ENCODE peak calls at places on chromosomes 13 and 19, in eight cellular contexts. S is PC-3; C is ascending aorta; F is H9; U is left lung; W is CD8-positive, alpha-beta T cell; B is GM23338; A is A549. M is an unnamed sample.

GRCh38 chr19:27775395-27775794 is 1437.6 kb downstream of the UQCRFS1 start:
- DNase-seq in S (no peak), A (peak; percentile 58), F (peak; percentile 16), C (no peak), B (no peak), W (no peak), U (no peak), M (no peak)

GRCh38 chr19:48807590-48808308 is 3.1 kb downstream of the BCAT2 start:
- DNase-seq in F (peak; percentile 56), B (peak; percentile 75), U (no peak), S (no peak), W (no peak), A (peak; percentile 48), C (no peak), M (no peak)

GRCh38 chr19:15331419-15332310 is 674 bp downstream of the BRD4 start:
- DNase-seq in C (no peak), B (peak; percentile 55), A (peak; percentile 60), U (peak; percentile 90), S (peak; percentile 43), W (peak; percentile 58), F (peak; percentile 39), M (peak; percentile 73)

GRCh38 chr13:100581030-100581429 is 7.6 kb downstream of the GGACT start:
- DNase-seq in C (no peak), W (no peak), S (no peak), B (no peak), F (no peak), U (no peak), A (no peak), M (no peak)

GRCh38 chr13:99360696-99361095 is 53.5 kb upstream of the GPR183 start:
- DNase-seq in C (no peak), B (no peak), W (no peak), F (no peak), S (no peak), A (no peak), U (no peak), M (no peak)

GRCh38 chr13:111468037-111468959 is 147.9 kb downstream of the TEX29 start:
- DNase-seq in S (no peak), F (no peak), W (no peak), C (no peak), B (no peak), A (no peak), U (no peak), M (no peak)

GRCh38 chr19:32891609-32892008 is 22.0 kb upstream of the SLC7A9 start:
- DNase-seq in W (no peak), A (no peak), C (no peak), U (no peak), S (no peak), F (no peak), B (no peak), M (no peak)

GRCh38 chr13:45167611-45168554 is 33.0 kb downstream of the KCTD4 start:
- DNase-seq in U (no peak), B (no peak), W (no peak), F (no peak), C (no peak), S (peak; percentile 95), A (peak; percentile 63), M (no peak)

GRCh38 chr19:5547881-5548280 is 19.9 kb downstream of the TINCR start:
- DNase-seq in S (peak; percentile 81), F (peak; percentile 70), A (peak; percentile 58), U (no peak), C (no peak), B (peak; percentile 87), W (peak; percentile 18), M (no peak)

GRCh38 chr13:21671793-21672680 is 1.2 kb downstream of the FGF9 start:
- DNase-seq in F (no peak), U (no peak), W (no peak), S (no peak), A (no peak), C (no peak), B (peak; percentile 46), M (no peak)

GRCh38 chr13:50685491-50685890 is 158.0 kb downstream of the DLEU7 start:
- DNase-seq in A (no peak), W (no peak), B (peak; percentile 44), C (no peak), U (no peak), S (peak; percentile 30), F (no peak), M (peak; percentile 47)

GRCh38 chr13:89925107-89925506 is 1422.4 kb upstream of the MIR17HG start:
- DNase-seq in S (peak; percentile 53), W (no peak), C (no peak), B (peak; percentile 72), U (no peak), F (no peak), A (peak; percentile 30), M (no peak)

GRCh38 chr13:80883545-80883944 is 542.6 kb upstream of the SPRY2 start:
- DNase-seq in U (no peak), B (no peak), A (no peak), C (no peak), W (no peak), S (no peak), F (no peak), M (no peak)

GRCh38 chr13:20402881-20403280 is 122.8 kb downstream of the CRYL1 start:
- DNase-seq in F (no peak), W (no peak), B (no peak), S (no peak), A (no peak), C (no peak), U (no peak), M (no peak)

GRCh38 chr13:43245374-43245964 is 222.1 kb downstream of the DNAJC15 start:
- DNase-seq in B (no peak), W (no peak), A (no peak), F (no peak), S (peak; percentile 77), C (no peak), U (no peak), M (no peak)

DNA sequence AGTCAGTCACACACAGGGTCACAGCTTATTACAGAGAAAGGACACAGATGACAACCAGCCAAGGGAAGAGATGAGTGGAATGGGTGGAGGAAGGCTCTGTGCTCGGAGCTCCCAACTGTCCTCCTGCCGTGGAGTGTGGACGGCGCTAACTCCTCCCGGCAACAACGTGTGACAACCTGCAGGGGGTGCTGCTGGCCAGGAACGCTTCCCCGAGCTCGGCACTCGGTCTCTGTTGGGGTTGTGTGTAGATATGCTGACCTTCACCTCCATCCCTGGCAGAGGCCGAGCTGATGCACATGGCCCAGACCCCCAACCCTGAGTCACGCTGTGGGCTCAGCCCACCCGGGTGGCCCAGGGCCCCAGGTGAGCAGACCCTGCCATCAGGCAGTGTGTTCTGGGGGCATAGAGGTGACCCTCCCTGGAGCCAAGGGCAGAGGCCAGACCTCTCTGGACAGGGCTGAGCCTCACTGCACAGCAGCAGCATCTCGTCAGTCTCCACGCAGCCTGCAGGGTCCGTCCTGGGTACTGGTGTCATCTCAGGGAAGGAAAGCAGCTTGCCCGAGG is 14.1 kb downstream of the ZNF444 start:
- DNase-seq in A (peak; percentile 31), F (peak; percentile 75), B (peak; percentile 86), S (no peak), C (no peak), U (no peak), W (no peak), M (no peak)
- TF ChIP-seq CTCF in A (peak; percentile 23), F (peak; percentile 82), B (peak; percentile 86), S (peak; percentile 57), C (peak; percentile 12), U (no peak), W (peak; percentile 13), M (peak; percentile 43)

DNA sequence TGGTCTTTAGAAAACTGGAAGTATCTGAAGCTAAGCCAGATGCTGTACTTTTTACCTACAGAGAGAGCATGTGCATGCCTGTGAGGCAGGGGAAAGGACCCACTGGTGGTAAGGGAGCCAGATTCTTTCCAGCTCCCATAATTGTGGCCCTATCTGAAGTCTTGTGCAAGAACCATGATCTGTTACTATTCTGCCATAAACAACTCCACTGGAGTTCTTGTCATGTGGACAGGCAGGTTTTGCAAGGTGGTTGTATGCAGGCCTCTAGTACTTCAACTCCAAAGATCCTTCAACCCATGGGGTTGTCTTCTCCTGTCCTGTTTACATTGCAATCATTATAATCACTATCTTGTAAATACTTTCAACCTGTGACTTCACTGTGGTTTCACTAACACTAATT is 14.1 kb downstream of the PROSER1 start:
- DNase-seq in U (no peak), C (no peak), S (peak; percentile 37), A (no peak), F (no peak), B (no peak), W (no peak), M (no peak)
- H3K4me1 ChIP-seq in U (no peaks in the 10 kb centered on the region), C (no peaks in the 10 kb centered on the region), S (peaks cover 7% of the 10 kb centered on the region), A (no peaks in the 10 kb centered on the region), F (peaks cover 14% of the 10 kb centered on the region), B (peaks cover 47% of the 10 kb centered on the region), W (no peaks in the 10 kb centered on the region), M (peaks cover 4% of the 10 kb centered on the region)

GRCh38 chr13:74009100-74009668 is 125.0 kb downstream of the KLF12 start:
- DNase-seq in U (no peak), W (no peak), C (no peak), B (no peak), A (no peak), S (no peak), F (no peak), M (no peak)

GRCh38 chr13:74017301-74018092 is 116.7 kb downstream of the KLF12 start:
- DNase-seq in B (no peak), A (no peak), U (no peak), W (no peak), S (no peak), C (no peak), F (no peak), M (no peak)

DNA sequence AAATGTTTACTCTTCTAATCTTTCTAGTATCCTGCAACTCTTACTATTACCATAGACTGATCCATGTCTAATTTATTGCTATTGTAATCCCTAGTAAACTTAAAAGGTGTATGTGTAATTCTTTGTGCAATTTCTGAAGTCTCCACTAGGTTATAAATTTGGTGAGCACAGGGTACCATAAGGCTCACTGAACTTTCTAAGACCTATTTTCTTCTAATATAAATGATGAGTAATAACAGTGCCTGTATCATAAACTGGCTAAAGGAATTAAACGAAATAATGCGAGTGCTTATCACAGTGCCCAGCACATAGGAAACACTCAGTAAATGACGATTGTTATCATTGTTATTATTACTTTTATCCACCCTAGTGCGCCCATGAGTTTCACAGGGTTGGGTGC is 119.1 kb downstream of the KLF12 start:
- DNase-seq in W (no peak), B (peak; percentile 43), C (no peak), F (no peak), U (no peak), A (no peak), S (peak; percentile 59), M (no peak)
- TF ChIP-seq CTCF in W (peak; percentile 44), B (no peak), C (no peak), F (peak; percentile 53), U (peak; percentile 3), A (peak; percentile 6), S (peak; percentile 50), M (no peak)

GRCh38 chr19:35051796-35052195 is 10.3 kb downstream of the HPN start:
- DNase-seq in A (no peak), B (no peak), W (no peak), U (no peak), S (no peak), C (no peak), F (no peak), M (no peak)
- H3K4me1 ChIP-seq in A (peaks cover 15% of the 10 kb centered on the region), B (peaks cover 5% of the 10 kb centered on the region), W (no peaks in the 10 kb centered on the region), U (no peaks in the 10 kb centered on the region), S (no peaks in the 10 kb centered on the region), C (no peaks in the 10 kb centered on the region), F (no peaks in the 10 kb centered on the region), M (peaks cover 40% of the 10 kb centered on the region)

M was measured in psoas muscle.